ENCODE peak calls at places on chromosomes 12 and 14, in six cellular contexts. One of them, this sample, is unnamed.

GRCh38 chr14:72451081-72451972 is 442.6 kb downstream of the DPF3 start:
- DNase-seq in left ventricle myocardium superior: no peak
- DNase-seq in cardiac muscle cell: no peak
- DNase-seq in HTR-8/SVneo: no peak
- DNase-seq in non-pigmented ciliary epithelial cell: no peak
- DNase-seq in GM23338: no peak
- DNase-seq in this sample: no peak

GRCh38 chr12:3311027-3311402 is 180.0 kb upstream of the PRMT8 start:
- DNase-seq in non-pigmented ciliary epithelial cell: no peak
- DNase-seq in cardiac muscle cell: no peak
- DNase-seq in HTR-8/SVneo: no peak
- DNase-seq in left ventricle myocardium superior: no peak
- DNase-seq in GM23338: no peak
- DNase-seq in this sample: no peak

GRCh38 chr14:99971929-99972747 is 93.1 kb upstream of the EVL start:
- DNase-seq in HTR-8/SVneo: peak
- DNase-seq in cardiac muscle cell: peak
- DNase-seq in left ventricle myocardium superior: peak
- DNase-seq in non-pigmented ciliary epithelial cell: no peak
- DNase-seq in GM23338: peak
- DNase-seq in this sample: no peak

GRCh38 chr14:94485944-94486841 is 10.2 kb upstream of the SERPINA9 start:
- DNase-seq in HTR-8/SVneo: peak
- DNase-seq in GM23338: peak
- DNase-seq in left ventricle myocardium superior: peak
- DNase-seq in cardiac muscle cell: peak
- DNase-seq in non-pigmented ciliary epithelial cell: no peak
- DNase-seq in this sample: peak

GRCh38 chr12:91053951-91054715 is 3.7 kb downstream of the KERA start:
- DNase-seq in cardiac muscle cell: peak
- DNase-seq in left ventricle myocardium superior: no peak
- DNase-seq in HTR-8/SVneo: no peak
- DNase-seq in GM23338: no peak
- DNase-seq in non-pigmented ciliary epithelial cell: peak
- DNase-seq in this sample: peak

GRCh38 chr12:104006929-104007328 is 41.3 kb downstream of the TDG start:
- DNase-seq in HTR-8/SVneo: peak
- DNase-seq in cardiac muscle cell: peak
- DNase-seq in GM23338: no peak
- DNase-seq in left ventricle myocardium superior: no peak
- DNase-seq in non-pigmented ciliary epithelial cell: peak
- DNase-seq in this sample: peak

GRCh38 chr12:111741235-111741812 is 25.4 kb upstream of the ALDH2 start:
- DNase-seq in non-pigmented ciliary epithelial cell: no peak
- DNase-seq in left ventricle myocardium superior: no peak
- DNase-seq in cardiac muscle cell: peak
- DNase-seq in GM23338: no peak
- DNase-seq in HTR-8/SVneo: no peak
- DNase-seq in this sample: no peak

GRCh38 chr12:1642513-1642912 is 13.5 kb downstream of the WNT5B start:
- DNase-seq in GM23338: no peak
- DNase-seq in non-pigmented ciliary epithelial cell: no peak
- DNase-seq in left ventricle myocardium superior: no peak
- DNase-seq in cardiac muscle cell: no peak
- DNase-seq in HTR-8/SVneo: no peak
- DNase-seq in this sample: no peak

GRCh38 chr12:42924482-42924881 is 334.9 kb upstream of the PRICKLE1 start:
- DNase-seq in GM23338: no peak
- DNase-seq in non-pigmented ciliary epithelial cell: no peak
- DNase-seq in left ventricle myocardium superior: no peak
- DNase-seq in HTR-8/SVneo: no peak
- DNase-seq in cardiac muscle cell: no peak
- DNase-seq in this sample: no peak